ENCODE peak calls at places on chromosomes 11 and 22, in nine cellular contexts. Q is NCI-H1105; H is DMS 273 treated with DMSO at 0.1 percent for 48 hours; F is HTR-8/SVneo; G is ureter; N is stimulated activated naive B cell treated with anti-CD40 and anti-IgM and Interleukin-4, amounts not matched to agents 10 μg/mL and 1 μg/mL and 100 μg/mL, for 72 hours; C is astrocyte; U is stimulated activated CD8-positive, alpha-beta memory T cell treated with anti-CD3 and anti-CD28 coated beads, Interleukin-15, amount 100 ng/mL, for 4 hours; Y is cardiac muscle cell. S is an unnamed sample.

GRCh38 chr11:122803306-122803705 is 35.0 kb upstream of the CRTAM start:
- DNase-seq in Q (no peak), H (no peak), F (peak), G (peak), N (no peak), C (peak), U (no peak), Y (peak), S (no peak)

GRCh38 chr22:44396021-44396726 is 83.4 kb upstream of the SHISAL1 start:
- DNase-seq in Q (no peak), H (no peak), F (no peak), G (no peak), N (no peak), C (no peak), U (no peak), Y (no peak), S (no peak)

GRCh38 chr11:40252236-40252635 is 1207.2 kb downstream of the LRRC4C start:
- DNase-seq in Q (no peak), H (no peak), F (no peak), G (no peak), N (no peak), C (no peak), U (no peak), Y (no peak), S (no peak)

GRCh38 chr11:109733245-109733644 is 311.3 kb downstream of the C11orf87 start:
- DNase-seq in Q (no peak), H (no peak), F (peak), G (no peak), N (no peak), C (peak), U (no peak), Y (no peak), S (no peak)

GRCh38 chr11:43866520-43866919 is 14.1 kb upstream of the ALKBH3 start:
- DNase-seq in Q (no peak), H (no peak), F (no peak), G (no peak), N (no peak), C (peak), U (no peak), Y (peak), S (no peak)

GRCh38 chr22:48236261-48236660 is 1473.8 kb downstream of the TBC1D22A start:
- DNase-seq in Q (peak), H (no peak), F (no peak), G (no peak), N (no peak), C (no peak), U (no peak), Y (no peak), S (no peak)

GRCh38 chr11:72223615-72224586 is 666 bp upstream of the INPPL1 start:
- DNase-seq in Q (peak), H (no peak), F (peak), G (peak), N (peak), C (peak), U (peak), Y (peak), S (peak)

GRCh38 chr11:19980957-19981669 is 179.2 kb downstream of the DBX1 start:
- DNase-seq in Q (no peak), H (no peak), F (no peak), G (peak), N (no peak), C (peak), U (no peak), Y (peak), S (peak)

GRCh38 chr11:101586965-101587364 is 3.2 kb upstream of the TRPC6 start:
- DNase-seq in Q (no peak), H (no peak), F (no peak), G (no peak), N (no peak), C (no peak), U (no peak), Y (no peak), S (no peak)

GRCh38 chr22:39142088-39142667 is 10.3 kb downstream of the CBX7 start:
- DNase-seq in Q (no peak), H (no peak), F (no peak), G (no peak), N (no peak), C (no peak), U (no peak), Y (no peak), S (no peak)

GRCh38 chr11:90288207-90288821 is 65.5 kb upstream of the CHORDC1 start:
- DNase-seq in Q (peak), H (peak), F (peak), G (no peak), N (no peak), C (peak), U (no peak), Y (peak), S (no peak)

GRCh38 chr22:47092896-47093311 is 330.5 kb downstream of the TBC1D22A start:
- DNase-seq in Q (no peak), H (no peak), F (peak), G (no peak), N (no peak), C (peak), U (no peak), Y (peak), S (no peak)

GRCh38 chr11:114111369-114112042 is 52.0 kb downstream of the ZBTB16 start:
- DNase-seq in Q (no peak), H (no peak), F (no peak), G (no peak), N (no peak), C (no peak), U (no peak), Y (peak), S (no peak)

GRCh38 chr11:100759856-100760255 is 72.8 kb downstream of the ARHGAP42 start:
- DNase-seq in Q (no peak), H (no peak), F (no peak), G (no peak), N (no peak), C (no peak), U (no peak), Y (no peak), S (no peak)

GRCh38 chr11:3959015-3959917 is 103.8 kb downstream of the STIM1 start:
- DNase-seq in Q (no peak), H (no peak), F (peak), G (no peak), N (no peak), C (peak), U (no peak), Y (peak), S (no peak)

GRCh38 chr11:61512435-61512834 is 3.9 kb downstream of the LRRC10B start:
- DNase-seq in Q (no peak), H (no peak), F (no peak), G (no peak), N (no peak), C (no peak), U (no peak), Y (no peak), S (no peak)

GRCh38 chr22:24807284-24807950 is 1.4 kb downstream of the SGSM1 start:
- DNase-seq in Q (no peak), H (no peak), F (no peak), G (no peak), N (no peak), C (no peak), U (no peak), Y (peak), S (peak)

GRCh38 chr11:95228081-95228859 is 2.7 kb downstream of the SESN3 start:
- DNase-seq in Q (no peak), H (no peak), F (no peak), G (no peak), N (no peak), C (peak), U (no peak), Y (peak), S (no peak)

GRCh38 chr11:93020248-93021088 is 51.0 kb downstream of the MTNR1B start:
- DNase-seq in Q (peak), H (no peak), F (peak), G (no peak), N (no peak), C (peak), U (no peak), Y (peak), S (no peak)

GRCh38 chr11:28877366-28877765 is 769.2 kb downstream of the METTL15 start:
- DNase-seq in Q (no peak), H (no peak), F (no peak), G (no peak), N (no peak), C (no peak), U (no peak), Y (no peak), S (no peak)